ENCODE peak calls at places on chromosomes 11 and 22, in four cellular contexts. P is PC-3, W is GM23338, U is MM.1S. C is an unnamed sample.

GRCh38 chr11:36141595-36141994 is 147.6 kb downstream of the COMMD9 start:
- DNase-seq in P (no peak), W (peak; percentile 27), U (no peak), C (no peak)

GRCh38 chr11:65452806-65453490 is 30.4 kb downstream of the NEAT1 start:
- DNase-seq in P (peak; percentile 83), W (no peak), U (no peak), C (no peak)

GRCh38 chr11:86916330-86916729 is 38.9 kb downstream of the FZD4 start:
- DNase-seq in P (peak; percentile 96), W (no peak), U (no peak), C (no peak)

GRCh38 chr11:60182546-60183330 is at the start of gene MS4A6A:
- DNase-seq in P (no peak), W (no peak), U (no peak), C (no peak)

GRCh38 chr11:62238151-62238550 is 3.9 kb upstream of the SCGB1D2 start:
- DNase-seq in P (peak; percentile 30), W (no peak), U (no peak), C (no peak)

GRCh38 chr11:113488931-113489351 is 13.7 kb upstream of the DRD2 start:
- DNase-seq in P (peak; percentile 87), W (no peak), U (no peak), C (no peak)

GRCh38 chr11:12893787-12894672 is 115.1 kb upstream of the RASSF10 start:
- DNase-seq in P (peak; percentile 67), W (peak; percentile 85), U (peak; percentile 56), C (peak; percentile 88)

GRCh38 chr11:110345756-110346155 is 49.3 kb upstream of the RDX start:
- DNase-seq in P (peak; percentile 48), W (no peak), U (no peak), C (no peak)

GRCh38 chr11:94417386-94417987 is 16.3 kb upstream of the GPR83 start:
- DNase-seq in P (peak; percentile 71), W (peak; percentile 66), U (peak; percentile 9), C (peak; percentile 68)

GRCh38 chr11:72140661-72141060 is 5.1 kb downstream of the FOLR3 start:
- DNase-seq in P (no peak), W (no peak), U (no peak), C (no peak)

GRCh38 chr11:83008581-83008923 is 63.1 kb downstream of the RAB30 start:
- DNase-seq in P (no peak), W (no peak), U (no peak), C (no peak)

GRCh38 chr11:68380786-68381622 is 68.6 kb downstream of the LRP5 start:
- DNase-seq in P (no peak), W (no peak), U (no peak), C (no peak)

GRCh38 chr11:66484825-66485380 is 4.7 kb downstream of the DPP3 start:
- DNase-seq in P (no peak), W (no peak), U (no peak), C (no peak)

GRCh38 chr11:131491503-131491902 is 121.1 kb downstream of the NTM start:
- DNase-seq in P (no peak), W (no peak), U (no peak), C (no peak)

GRCh38 chr22:29003975-29004646 is 57.5 kb downstream of the C22orf31 start:
- DNase-seq in P (peak; percentile 25), W (peak; percentile 67), U (no peak), C (no peak)

GRCh38 chr11:104075091-104075490 is 38.7 kb downstream of the DDI1 start:
- DNase-seq in P (no peak), W (no peak), U (no peak), C (peak; percentile 97)
- H3K36me3 ChIP-seq in P (no peaks in the 10 kb centered on the region), W (no peaks in the 10 kb centered on the region), U (no peaks in the 10 kb centered on the region), C (peaks cover 7% of the 10 kb centered on the region)

GRCh38 chr22:26581026-26581425 is 8.9 kb downstream of the TPST2 start:
- DNase-seq in P (no peak), W (no peak), U (no peak), C (no peak)
- H3K9me2 ChIP-seq in P (no peaks in the 10 kb centered on the region), W (no peaks in the 10 kb centered on the region), U (no peaks in the 10 kb centered on the region), C (no peaks in the 10 kb centered on the region)

GRCh38 chr11:57805780-57806179 is 44.2 kb downstream of the CTNND1 start:
- DNase-seq in P (no peak), W (no peak), U (no peak), C (no peak)
- H3K36me3 ChIP-seq in P (peaks cover 82% of the 10 kb centered on the region), W (peaks cover 83% of the 10 kb centered on the region), U (no peaks in the 10 kb centered on the region), C (no peaks in the 10 kb centered on the region)

GRCh38 chr11:44221486-44221885 is 88.5 kb downstream of the ALX4 start:
- DNase-seq in P (no peak), W (no peak), U (no peak), C (no peak)
- H3K9me2 ChIP-seq in P (no peaks in the 10 kb centered on the region), W (no peaks in the 10 kb centered on the region), U (no peaks in the 10 kb centered on the region), C (no peaks in the 10 kb centered on the region)

GRCh38 chr22:36281726-36282077 is 28.8 kb downstream of the APOL1 start:
- DNase-seq in P (no peak), W (no peak), U (no peak), C (no peak)

GRCh38 chr22:36280379-36280778 is 27.4 kb downstream of the APOL1 start:
- DNase-seq in P (no peak), W (no peak), U (no peak), C (no peak)

GRCh38 chr22:36282078-36282831 is 29.3 kb downstream of the APOL1 start:
- DNase-seq in P (no peak), W (no peak), U (no peak), C (no peak)

GRCh38 chr22:36277482-36278291 is 24.8 kb downstream of the APOL1 start:
- DNase-seq in P (peak; percentile 50), W (peak; percentile 87), U (peak; percentile 72), C (peak; percentile 87)

GRCh38 chr22:36279219-36279666 is 26.3 kb downstream of the APOL1 start:
- DNase-seq in P (no peak), W (no peak), U (no peak), C (no peak)
- H3K36me3 ChIP-seq in P (peaks cover 24% of the 10 kb centered on the region), W (peaks cover 23% of the 10 kb centered on the region), U (peaks cover 6% of the 10 kb centered on the region), C (peaks cover 2% of the 10 kb centered on the region)

C was measured in Karpas-422.